ENCODE peak calls at places on chromosomes 6 and 20, in ten cellular contexts. O is left ventricle myocardium inferior, Y is NCI-H2171 treated with DMSO at 0.1 percent for 48 hours, L is GM20000, R is AG10803, C is RCC 7860, X is 8988T, P is progenitor cell of endocrine pancreas, J is ascending aorta, E is nucleus accumbens. D is an unnamed sample.

GRCh38 chr6:166025149-166025898 is 142.3 kb downstream of the TBXT start:
- DNase-seq in R (peak), J (no peak), O (peak), P (no peak), X (no peak), L (no peak), E (no peak), Y (no peak), C (peak), D (no peak)

GRCh38 chr20:45783656-45784294 is 7.9 kb downstream of the WFDC3 start:
- DNase-seq in J (no peak), R (no peak), P (no peak), Y (no peak), C (no peak), X (no peak), O (peak), L (no peak), E (no peak), D (no peak)

GRCh38 chr6:57275384-57275783 is 42.0 kb upstream of the PRIM2 start:
- DNase-seq in J (no peak), E (no peak), X (no peak), O (no peak), C (no peak), R (no peak), Y (no peak), L (no peak), P (no peak), D (no peak)

GRCh38 chr6:43770417-43771209 is 602 bp downstream of the VEGFA start:
- DNase-seq in E (no peak), X (peak), C (peak), L (peak), J (peak), O (peak), P (peak), R (peak), Y (peak), D (peak)

GRCh38 chr6:14272111-14273085 is 154.8 kb downstream of the CD83 start:
- DNase-seq in O (no peak), R (no peak), X (no peak), L (no peak), P (no peak), C (peak), Y (no peak), J (no peak), E (no peak), D (no peak)

GRCh38 chr20:40757087-40757486 is 68.1 kb upstream of the MAFB start:
- DNase-seq in O (no peak), P (no peak), J (no peak), X (no peak), C (no peak), Y (no peak), L (no peak), R (no peak), E (no peak), D (no peak)

GRCh38 chr6:122825180-122825579 is 36.1 kb downstream of the SMPDL3A start:
- DNase-seq in J (no peak), L (no peak), C (no peak), X (no peak), P (no peak), R (no peak), E (no peak), O (no peak), Y (no peak), D (no peak)

GRCh38 chr6:136371951-136372350 is 82.3 kb upstream of the BCLAF1 start:
- DNase-seq in E (no peak), L (no peak), O (no peak), Y (no peak), X (no peak), P (no peak), J (no peak), R (no peak), C (no peak), D (no peak)

GRCh38 chr20:31515072-31515774 is 981 bp downstream of the HM13 start:
- DNase-seq in J (no peak), L (no peak), Y (no peak), C (no peak), E (no peak), O (no peak), P (no peak), R (no peak), X (no peak), D (no peak)

GRCh38 chr6:158923801-158924498 is 76.1 kb downstream of the RSPH3 start:
- DNase-seq in C (no peak), J (no peak), P (no peak), E (peak), L (no peak), O (no peak), R (peak), Y (no peak), X (no peak), D (no peak)

GRCh38 chr6:12555267-12555666 is 161.3 kb upstream of the PHACTR1 start:
- DNase-seq in L (no peak), R (peak), X (no peak), P (no peak), J (no peak), O (no peak), C (no peak), Y (no peak), E (no peak), D (no peak)

GRCh38 chr20:10131612-10132345 is 86.9 kb upstream of the SNAP25 start:
- DNase-seq in O (peak), R (peak), X (no peak), L (no peak), E (peak), C (no peak), J (peak), P (no peak), Y (peak), D (no peak)

GRCh38 chr20:58906111-58906510 is 53.6 kb downstream of the GNAS start:
- DNase-seq in O (no peak), C (no peak), R (no peak), X (no peak), J (no peak), P (no peak), L (no peak), Y (no peak), E (no peak), D (no peak)

GRCh38 chr20:32019563-32020463 is 9.6 kb downstream of the CCM2L start:
- DNase-seq in L (no peak), E (no peak), J (no peak), R (no peak), O (no peak), P (no peak), C (no peak), Y (peak), X (no peak), D (no peak)

GRCh38 chr6:44122821-44123220 is 4.4 kb downstream of the MRPL14 start:
- DNase-seq in C (no peak), J (no peak), L (no peak), O (no peak), P (no peak), Y (no peak), X (no peak), R (peak), E (no peak), D (no peak)

GRCh38 chr6:147768969-147769368 is 260.5 kb downstream of the SAMD5 start:
- DNase-seq in L (no peak), Y (no peak), C (no peak), E (no peak), P (no peak), O (no peak), J (no peak), X (no peak), R (no peak), D (no peak)

GRCh38 chr6:90637321-90637720 is 50.4 kb upstream of the MAP3K7 start:
- DNase-seq in C (no peak), E (no peak), R (no peak), J (no peak), L (no peak), X (no peak), O (no peak), Y (no peak), P (no peak), D (no peak)

GRCh38 chr6:155599571-155599970 is 143.9 kb upstream of the NOX3 start:
- DNase-seq in J (no peak), R (no peak), E (no peak), C (no peak), L (no peak), X (no peak), P (no peak), O (no peak), Y (no peak), D (no peak)

GRCh38 chr6:107504655-107505054 is 14.7 kb downstream of the SOBP start:
- DNase-seq in O (no peak), C (no peak), L (no peak), E (no peak), R (no peak), Y (no peak), J (no peak), X (no peak), P (no peak), D (no peak)

GRCh38 chr20:17680128-17680835 is 1.8 kb downstream of the RRBP1 start:
- DNase-seq in E (no peak), X (peak), P (no peak), L (no peak), C (peak), Y (peak), J (peak), O (peak), R (peak), D (no peak)

GRCh38 chr6:154491567-154492470 is 18.7 kb downstream of the CNKSR3 start:
- DNase-seq in O (no peak), L (no peak), Y (no peak), X (no peak), P (no peak), R (peak), J (no peak), E (no peak), C (no peak), D (no peak)

GRCh38 chr6:41289815-41290214 is 3.3 kb upstream of the TREM1 start:
- DNase-seq in P (no peak), X (no peak), O (no peak), C (no peak), L (no peak), E (no peak), R (no peak), Y (no peak), J (no peak), D (no peak)

GRCh38 chr6:136415351-136416005 is 125.8 kb upstream of the BCLAF1 start:
- DNase-seq in C (no peak), Y (no peak), P (no peak), J (no peak), E (no peak), R (no peak), L (no peak), O (no peak), X (no peak), D (no peak)

GRCh38 chr6:8549381-8549780 is 114.0 kb upstream of the SLC35B3 start:
- DNase-seq in J (no peak), L (no peak), O (no peak), R (no peak), C (no peak), P (no peak), E (no peak), Y (no peak), X (no peak), D (no peak)

GRCh38 chr6:12601881-12602280 is 114.7 kb upstream of the PHACTR1 start:
- DNase-seq in O (no peak), R (peak), X (no peak), J (no peak), L (no peak), E (no peak), P (no peak), Y (no peak), C (no peak), D (no peak)

D was measured in GM10248.